ENCODE peak calls at places on chromosomes 4 and X, in four cellular contexts. V is DMS 273 treated with DMSO at 0.1 percent for 48 hours; W is activated CD8-positive, alpha-beta memory T cell treated with anti-CD3 and anti-CD28 coated beads for 4 hours; M is AG08396. I is an unnamed sample.

GRCh38 chr4:139682309-139683210 is 16.9 kb downstream of the MGST2 start:
- DNase-seq in M (no peak), W (no peak), V (no peak), I (no peak)

GRCh38 chr4:31674313-31674947 is 954.3 kb downstream of the PCDH7 start:
- DNase-seq in M (no peak), W (no peak), V (no peak), I (no peak)

GRCh38 chr4:183391204-183391603 is 53.2 kb upstream of the CDKN2AIP start:
- DNase-seq in V (no peak), W (no peak), M (no peak), I (no peak)

GRCh38 chrX:106898462-106898861 is 4.7 kb downstream of the RIPPLY1 start:
- DNase-seq in V (peak), M (peak), W (no peak), I (no peak)

GRCh38 chr4:158053801-158054200 is 119.0 kb downstream of the GASK1B start:
- DNase-seq in V (no peak), M (no peak), W (no peak), I (no peak)

GRCh38 chr4:46999584-46999983 is 6.2 kb upstream of the GABRA4 start:
- DNase-seq in M (no peak), V (no peak), W (no peak), I (no peak)

GRCh38 chrX:119247702-119248101 is 11.6 kb downstream of the PGRMC1 start:
- DNase-seq in W (no peak), M (no peak), V (no peak), I (no peak)

GRCh38 chr4:141375855-141376254 is 155.2 kb downstream of the ZNF330 start:
- DNase-seq in W (no peak), V (no peak), M (peak), I (no peak)

GRCh38 chrX:63350551-63350950 is 581 bp downstream of the SPIN4 start:
- DNase-seq in V (no peak), M (peak), W (no peak), I (no peak)

GRCh38 chr4:120709986-120710385 is 212.5 kb downstream of the PRDM5 start:
- DNase-seq in V (no peak), M (peak), W (no peak), I (no peak)

GRCh38 chrX:7711167-7711566 is 131.8 kb upstream of the VCX start:
- DNase-seq in V (no peak), W (no peak), M (no peak), I (no peak)

GRCh38 chr4:33149658-33150057 is 2429.5 kb downstream of the PCDH7 start:
- DNase-seq in M (no peak), W (no peak), V (no peak), I (no peak)

GRCh38 chrX:38233891-38234807 is 13.5 kb upstream of the SRPX start:
- DNase-seq in M (peak), W (no peak), V (no peak), I (no peak)

GRCh38 chr4:87502580-87503238 is 26.5 kb downstream of the SPARCL1 start:
- DNase-seq in V (no peak), W (no peak), M (no peak), I (no peak)

GRCh38 chr4:4320528-4320927 is 30.5 kb downstream of the ZBTB49 start:
- DNase-seq in W (no peak), V (no peak), M (no peak), I (no peak)

GRCh38 chr4:80172203-80172602 is 25.1 kb upstream of the PRDM8 start:
- DNase-seq in M (no peak), W (no peak), V (no peak), I (no peak)

GRCh38 chr4:38673109-38673978 is 9.3 kb downstream of the KLF3 start:
- DNase-seq in W (no peak), M (peak), V (peak), I (no peak)

GRCh38 chr4:13701937-13702446 is 74.5 kb upstream of the BOD1L1 start:
- DNase-seq in W (no peak), V (no peak), M (peak), I (no peak)

GRCh38 chrX:30156880-30157560 is 58.3 kb upstream of the MAGEB2 start:
- DNase-seq in V (no peak), M (no peak), W (no peak), I (no peak)

GRCh38 chrX:46642145-46642544 is 68.6 kb downstream of the CHST7 start:
- DNase-seq in M (peak), V (no peak), W (no peak), I (no peak)

GRCh38 chrX:151830911-151831310 is 81.8 kb upstream of the MAGEA4 start:
- DNase-seq in V (no peak), M (no peak), W (no peak), I (no peak)

GRCh38 chr4:66681962-66682361 is 863.3 kb downstream of the CENPC start:
- DNase-seq in M (no peak), W (no peak), V (no peak), I (no peak)

GRCh38 chr4:127212269-127212580 is 420.5 kb upstream of the INTU start:
- DNase-seq in W (no peak), M (no peak), V (no peak), I (no peak)

GRCh38 chr4:149825336-149825735 is 9.7 kb upstream of the IQCM start:
- DNase-seq in M (no peak), V (no peak), W (no peak), I (no peak)

GRCh38 chr4:72568959-72569718 is at the start of gene ADAMTS3:
- DNase-seq in M (peak), V (no peak), W (no peak), I (no peak)

GRCh38 chrX:16162391-16162790 is 4.9 kb upstream of the MAGEB17 start:
- DNase-seq in M (no peak), V (no peak), W (no peak), I (no peak)

GRCh38 chr4:168566736-168567135 is 69.9 kb downstream of the PALLD start:
- DNase-seq in W (no peak), V (no peak), M (no peak), I (no peak)

GRCh38 chrX:37926700-37927099 is 79.3 kb upstream of the DYNLT3 start:
- DNase-seq in M (peak), V (peak), W (no peak), I (no peak)

GRCh38 chr4:8841678-8842268 is 29.9 kb downstream of the HMX1 start:
- DNase-seq in V (no peak), M (no peak), W (no peak), I (no peak)

GRCh38 chr4:69764311-69764710 is 3.9 kb upstream of the SULT1B1 start:
- DNase-seq in W (no peak), M (no peak), V (no peak), I (no peak)

GRCh38 chrX:13937370-13938052 is 92.2 kb downstream of the GEMIN8 start:
- DNase-seq in V (no peak), W (no peak), M (peak), I (no peak)

GRCh38 chrX:38939067-38939466 is 137.8 kb downstream of the MID1IP1 start:
- DNase-seq in V (no peak), M (no peak), W (no peak), I (no peak)

GRCh38 chr4:165060938-165061337 is 7.3 kb downstream of the TRIM75 start:
- DNase-seq in M (no peak), W (no peak), V (no peak), I (no peak)

GRCh38 chr4:555566-556275 is 20.4 kb downstream of the TMEM271 start:
- DNase-seq in V (no peak), W (no peak), M (no peak), I (no peak)

GRCh38 chr4:78845469-78845868 is 69.3 kb downstream of the BMP2K start:
- DNase-seq in M (no peak), W (no peak), V (no peak), I (peak)

GRCh38 chr4:15361529-15361928 is 66.3 kb upstream of the C1QTNF7 start:
- DNase-seq in W (no peak), V (no peak), M (no peak), I (no peak)

GRCh38 chr4:12884846-12885796 is 599.0 kb downstream of the RAB28 start:
- DNase-seq in W (no peak), V (no peak), M (no peak), I (no peak)

GRCh38 chr4:141499454-141499853 is 136.9 kb upstream of the IL15 start:
- DNase-seq in W (no peak), M (no peak), V (no peak), I (no peak)

GRCh38 chr4:118281611-118282442 is 71.0 kb downstream of the PRSS12 start:
- DNase-seq in V (peak), M (no peak), W (no peak), I (no peak)

GRCh38 chrX:85109235-85109634 is 105.6 kb downstream of the APOOL start:
- DNase-seq in M (no peak), W (no peak), V (no peak), I (no peak)